ENCODE peak calls at places on chromosomes 6 and 20, in eight cellular contexts. One of them, this sample, is unnamed.

GRCh38 chr6:12101653-12102312 is 89.7 kb downstream of the HIVEP1 start:
- DNase-seq in AG09309: no peak
- DNase-seq in stomach: no peak
- DNase-seq in GM23338: no peak
- DNase-seq in mucosa of descending colon: no peak
- DNase-seq in GM12878: no peak
- DNase-seq in Panc1: no peak
- DNase-seq in kidney: no peak
- DNase-seq in this sample: no peak

GRCh38 chr6:15864033-15864707 is 201.3 kb upstream of the DTNBP1 start:
- DNase-seq in GM23338: no peak
- DNase-seq in Panc1: no peak
- DNase-seq in AG09309: no peak
- DNase-seq in mucosa of descending colon: no peak
- DNase-seq in GM12878: no peak
- DNase-seq in kidney: no peak
- DNase-seq in stomach: no peak
- DNase-seq in this sample: no peak

GRCh38 chr6:39425346-39426056 is 103.0 kb upstream of the KCNK16 start:
- DNase-seq in Panc1: no peak
- DNase-seq in stomach: no peak
- DNase-seq in GM12878: no peak
- DNase-seq in mucosa of descending colon: no peak
- DNase-seq in kidney: no peak
- DNase-seq in AG09309: no peak
- DNase-seq in GM23338: no peak
- DNase-seq in this sample: no peak

GRCh38 chr6:103405321-103405720 is 1454.4 kb downstream of the HACE1 start:
- DNase-seq in Panc1: no peak
- DNase-seq in mucosa of descending colon: no peak
- DNase-seq in kidney: no peak
- DNase-seq in GM23338: peak
- DNase-seq in GM12878: no peak
- DNase-seq in AG09309: no peak
- DNase-seq in stomach: no peak
- DNase-seq in this sample: no peak

GRCh38 chr6:118843685-118844390 is 50.1 kb upstream of the ASF1A start:
- DNase-seq in mucosa of descending colon: no peak
- DNase-seq in stomach: no peak
- DNase-seq in GM23338: no peak
- DNase-seq in AG09309: no peak
- DNase-seq in kidney: no peak
- DNase-seq in Panc1: no peak
- DNase-seq in GM12878: peak
- DNase-seq in this sample: peak

GRCh38 chr6:96301781-96302180 is 219.8 kb upstream of the UFL1 start:
- DNase-seq in GM23338: no peak
- DNase-seq in kidney: no peak
- DNase-seq in Panc1: no peak
- DNase-seq in stomach: no peak
- DNase-seq in mucosa of descending colon: no peak
- DNase-seq in AG09309: no peak
- DNase-seq in GM12878: no peak
- DNase-seq in this sample: no peak

GRCh38 chr6:5850848-5851255 is 155.9 kb downstream of the NRN1 start:
- DNase-seq in GM12878: no peak
- DNase-seq in mucosa of descending colon: no peak
- DNase-seq in stomach: no peak
- DNase-seq in kidney: no peak
- DNase-seq in GM23338: peak
- DNase-seq in Panc1: no peak
- DNase-seq in AG09309: no peak
- DNase-seq in this sample: no peak

GRCh38 chr6:43771210-43771857 is 1.3 kb downstream of the VEGFA start:
- DNase-seq in kidney: peak
- DNase-seq in mucosa of descending colon: peak
- DNase-seq in Panc1: no peak
- DNase-seq in GM12878: no peak
- DNase-seq in GM23338: peak
- DNase-seq in AG09309: no peak
- DNase-seq in stomach: peak
- DNase-seq in this sample: peak

GRCh38 chr6:170575250-170575649 is 9.2 kb downstream of the PDCD2 start:
- DNase-seq in GM23338: peak
- DNase-seq in AG09309: no peak
- DNase-seq in GM12878: no peak
- DNase-seq in kidney: no peak
- DNase-seq in stomach: no peak
- DNase-seq in Panc1: no peak
- DNase-seq in mucosa of descending colon: no peak
- DNase-seq in this sample: peak

GRCh38 chr20:2709205-2709981 is 16.8 kb downstream of the EBF4 start:
- DNase-seq in GM12878: no peak
- DNase-seq in Panc1: no peak
- DNase-seq in mucosa of descending colon: no peak
- DNase-seq in GM23338: no peak
- DNase-seq in AG09309: no peak
- DNase-seq in kidney: no peak
- DNase-seq in stomach: no peak
- DNase-seq in this sample: no peak

GRCh38 chr6:127120787-127121636 is 2.5 kb downstream of the RSPO3 start:
- DNase-seq in stomach: peak
- DNase-seq in kidney: peak
- DNase-seq in GM12878: peak
- DNase-seq in Panc1: peak
- DNase-seq in mucosa of descending colon: peak
- DNase-seq in AG09309: peak
- DNase-seq in GM23338: peak
- DNase-seq in this sample: peak

GRCh38 chr20:47205577-47206123 is 150.8 kb downstream of the ZMYND8 start:
- DNase-seq in kidney: no peak
- DNase-seq in Panc1: no peak
- DNase-seq in GM23338: peak
- DNase-seq in mucosa of descending colon: no peak
- DNase-seq in GM12878: peak
- DNase-seq in AG09309: no peak
- DNase-seq in stomach: peak
- DNase-seq in this sample: peak

GRCh38 chr6:32413427-32414047 is 6.6 kb upstream of the BTNL2 start:
- DNase-seq in AG09309: peak
- DNase-seq in GM12878: peak
- DNase-seq in GM23338: peak
- DNase-seq in mucosa of descending colon: peak
- DNase-seq in Panc1: peak
- DNase-seq in kidney: peak
- DNase-seq in stomach: peak
- DNase-seq in this sample: peak

GRCh38 chr6:162887981-162888689 is 160.4 kb downstream of the PACRG start:
- DNase-seq in kidney: no peak
- DNase-seq in stomach: no peak
- DNase-seq in GM23338: no peak
- DNase-seq in AG09309: no peak
- DNase-seq in GM12878: no peak
- DNase-seq in Panc1: no peak
- DNase-seq in mucosa of descending colon: no peak
- DNase-seq in this sample: no peak

GRCh38 chr6:107436881-107437280 is 22.5 kb downstream of the PDSS2 start:
- DNase-seq in AG09309: no peak
- DNase-seq in kidney: no peak
- DNase-seq in Panc1: no peak
- DNase-seq in mucosa of descending colon: no peak
- DNase-seq in stomach: no peak
- DNase-seq in GM23338: no peak
- DNase-seq in GM12878: no peak
- DNase-seq in this sample: no peak

GRCh38 chr6:152124432-152125074 is 317.1 kb downstream of the ESR1 start:
- DNase-seq in AG09309: peak
- DNase-seq in stomach: no peak
- DNase-seq in GM12878: no peak
- DNase-seq in GM23338: peak
- DNase-seq in mucosa of descending colon: no peak
- DNase-seq in kidney: no peak
- DNase-seq in Panc1: peak
- DNase-seq in this sample: peak

GRCh38 chr6:106293113-106293512 is 32.4 kb downstream of the ATG5 start:
- DNase-seq in Panc1: no peak
- DNase-seq in GM12878: no peak
- DNase-seq in GM23338: no peak
- DNase-seq in kidney: no peak
- DNase-seq in stomach: no peak
- DNase-seq in AG09309: no peak
- DNase-seq in mucosa of descending colon: no peak
- DNase-seq in this sample: no peak

GRCh38 chr6:95094751-95095150 is 482.6 kb upstream of the MANEA start:
- DNase-seq in GM23338: no peak
- DNase-seq in mucosa of descending colon: no peak
- DNase-seq in Panc1: peak
- DNase-seq in GM12878: no peak
- DNase-seq in stomach: no peak
- DNase-seq in AG09309: no peak
- DNase-seq in kidney: no peak
- DNase-seq in this sample: peak

GRCh38 chr20:57891067-57891466 is 181.3 kb upstream of the PMEPA1 start:
- DNase-seq in Panc1: no peak
- DNase-seq in stomach: no peak
- DNase-seq in kidney: no peak
- DNase-seq in GM23338: no peak
- DNase-seq in mucosa of descending colon: no peak
- DNase-seq in GM12878: no peak
- DNase-seq in AG09309: no peak
- DNase-seq in this sample: no peak

GRCh38 chr6:145138469-145139185 is 596.7 kb downstream of the EPM2A start:
- DNase-seq in Panc1: no peak
- DNase-seq in AG09309: no peak
- DNase-seq in GM23338: no peak
- DNase-seq in stomach: no peak
- DNase-seq in mucosa of descending colon: no peak
- DNase-seq in GM12878: no peak
- DNase-seq in kidney: no peak
- DNase-seq in this sample: no peak

DNA sequence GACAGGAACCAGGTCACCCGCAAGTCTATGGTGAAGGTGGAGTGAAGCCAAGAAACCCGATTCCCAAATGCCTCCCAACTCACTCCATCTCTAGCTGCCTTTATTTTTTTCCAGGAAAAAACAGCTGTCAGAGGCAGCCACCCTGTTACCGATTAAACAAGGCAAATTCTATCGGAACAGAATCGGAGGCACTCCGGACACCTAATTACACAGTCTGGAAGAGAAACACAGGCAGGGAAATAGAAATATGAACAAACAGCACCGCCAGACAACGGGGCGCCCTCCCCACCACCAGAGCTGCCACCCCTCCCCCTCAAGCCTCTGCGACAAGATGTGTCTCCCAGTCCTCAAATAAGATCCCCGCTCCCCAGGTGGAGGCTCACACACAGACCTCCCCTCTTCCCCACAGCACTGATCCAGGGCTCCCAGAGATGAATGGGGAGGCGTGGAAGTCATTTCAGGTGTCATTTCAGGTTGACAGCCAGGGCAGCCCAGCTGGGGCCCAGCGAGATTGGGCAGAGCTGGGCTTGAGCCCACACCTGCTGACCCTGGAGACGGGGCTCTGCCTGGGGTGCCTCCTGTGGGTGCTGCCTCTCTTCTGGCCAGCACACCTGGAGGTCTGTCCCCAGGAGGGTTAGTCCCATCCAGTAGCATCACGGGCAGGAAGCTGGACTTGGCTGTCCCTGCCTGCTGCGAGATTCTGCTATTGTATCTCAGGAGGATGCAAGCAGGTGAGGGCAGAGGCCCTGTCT is 19.8 kb upstream of the VSTM2L start:
- DNase-seq in GM23338: no peak
- DNase-seq in Panc1: no peak
- DNase-seq in AG09309: no peak
- DNase-seq in GM12878: no peak
- DNase-seq in mucosa of descending colon: no peak
- DNase-seq in kidney: no peak
- DNase-seq in stomach: no peak
- DNase-seq in this sample: no peak
- H3K4me3 ChIP-seq in GM23338: no peak
- H3K4me3 ChIP-seq in Panc1: no peak
- H3K4me3 ChIP-seq in AG09309: no peak
- H3K4me3 ChIP-seq in GM12878: no peak
- H3K4me3 ChIP-seq in mucosa of descending colon: no peak
- H3K4me3 ChIP-seq in kidney: no peak
- H3K4me3 ChIP-seq in stomach: no peak
- H3K4me3 ChIP-seq in this sample: no peak

GRCh38 chr6:157158897-157159296 is 164.4 kb downstream of the TMEM242 start:
- DNase-seq in kidney: no peak
- DNase-seq in GM23338: peak
- DNase-seq in Panc1: no peak
- DNase-seq in stomach: no peak
- DNase-seq in AG09309: no peak
- DNase-seq in mucosa of descending colon: no peak
- DNase-seq in GM12878: no peak
- DNase-seq in this sample: no peak
- TF ChIP-seq CTCF in kidney: no peak
- TF ChIP-seq CTCF in GM23338: peak
- TF ChIP-seq CTCF in Panc1: peak
- TF ChIP-seq CTCF in stomach: no peak
- TF ChIP-seq CTCF in AG09309: peak
- TF ChIP-seq CTCF in mucosa of descending colon: no peak
- TF ChIP-seq CTCF in GM12878: no peak
- TF ChIP-seq CTCF in this sample: no peak

DNA sequence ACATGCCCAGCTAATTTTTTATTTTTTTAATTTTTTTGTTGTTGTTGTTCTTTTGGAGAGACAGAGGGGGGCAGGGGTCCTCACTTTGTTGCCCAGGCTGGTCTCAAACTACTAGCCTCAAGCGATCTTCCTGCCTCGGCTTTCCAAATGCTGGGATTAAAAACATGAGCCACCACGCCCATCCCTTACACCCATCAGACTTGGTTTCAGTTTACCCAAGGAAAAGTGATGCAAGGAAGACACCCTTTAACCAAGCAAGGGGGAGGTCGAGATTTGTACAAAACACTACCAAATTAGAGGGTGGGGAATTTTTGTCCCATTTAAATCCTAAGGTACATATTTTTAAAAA is 210.1 kb downstream of the ARHGAP18 start:
- DNase-seq in GM23338: no peak
- DNase-seq in kidney: no peak
- DNase-seq in AG09309: no peak
- DNase-seq in GM12878: no peak
- DNase-seq in Panc1: no peak
- DNase-seq in stomach: no peak
- DNase-seq in mucosa of descending colon: no peak
- DNase-seq in this sample: no peak
- H3K4me3 ChIP-seq in GM23338: no peak
- H3K4me3 ChIP-seq in kidney: no peak
- H3K4me3 ChIP-seq in AG09309: no peak
- H3K4me3 ChIP-seq in GM12878: no peak
- H3K4me3 ChIP-seq in Panc1: no peak
- H3K4me3 ChIP-seq in stomach: no peak
- H3K4me3 ChIP-seq in mucosa of descending colon: no peak
- H3K4me3 ChIP-seq in this sample: no peak

DNA sequence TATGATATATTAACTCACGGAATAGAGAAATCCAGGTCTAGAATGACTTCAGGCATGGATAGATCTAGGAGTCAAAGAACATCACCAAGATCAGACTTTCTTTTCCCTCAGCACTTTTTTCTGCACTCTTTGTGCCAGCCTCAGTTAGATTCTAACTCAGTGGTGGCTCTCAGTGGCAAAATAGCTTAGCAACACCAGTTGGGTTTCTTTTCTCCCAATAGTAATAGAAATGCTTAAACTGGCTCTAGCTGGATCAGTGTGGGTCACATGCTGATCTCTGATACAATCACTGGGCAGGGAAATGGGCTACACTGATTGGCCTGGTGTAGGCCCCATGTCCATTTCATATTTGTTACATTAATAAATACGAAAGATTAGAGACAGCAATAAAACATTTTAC is 44.2 kb upstream of the ARFGEF2 start:
- DNase-seq in Panc1: no peak
- DNase-seq in AG09309: no peak
- DNase-seq in GM23338: peak
- DNase-seq in stomach: no peak
- DNase-seq in kidney: no peak
- DNase-seq in mucosa of descending colon: no peak
- DNase-seq in GM12878: no peak
- DNase-seq in this sample: no peak
- TF ChIP-seq CTCF in Panc1: no peak
- TF ChIP-seq CTCF in AG09309: no peak
- TF ChIP-seq CTCF in GM23338: peak
- TF ChIP-seq CTCF in stomach: no peak
- TF ChIP-seq CTCF in kidney: no peak
- TF ChIP-seq CTCF in mucosa of descending colon: no peak
- TF ChIP-seq CTCF in GM12878: no peak
- TF ChIP-seq CTCF in this sample: no peak

This sample was measured in fibroblast of the aortic adventitia.